ENCODE peak calls at places on chromosomes 4 and X, in five cellular contexts. V is neuronal stem cell, I is H1, Z is mesenchymal stem cell, D is H9. E is an unnamed sample.

GRCh38 chr4:150518559-150518958 is 63.4 kb upstream of the MAB21L2 start:
- DNase-seq in D (no peak), Z (peak), V (no peak), I (no peak), E (peak)

GRCh38 chr4:90580271-90580825 is 453.2 kb downstream of the CCSER1 start:
- DNase-seq in V (no peak), D (no peak), Z (peak), I (no peak), E (no peak)

GRCh38 chr4:19971829-19972228 is 279.9 kb upstream of the SLIT2 start:
- DNase-seq in D (no peak), V (no peak), Z (no peak), I (no peak), E (no peak)

GRCh38 chr4:54659213-54660144 is 1.7 kb downstream of the KIT start:
- DNase-seq in V (peak), Z (peak), D (no peak), I (no peak), E (no peak)

GRCh38 chr4:10639664-10640063 is 44.9 kb downstream of the CLNK start:
- DNase-seq in V (no peak), Z (no peak), I (no peak), D (no peak), E (peak)

GRCh38 chrX:119150163-119151135 is 22.8 kb upstream of the KIAA1210 start:
- DNase-seq in Z (no peak), V (no peak), D (peak), I (no peak), E (no peak)

GRCh38 chr4:47465008-47465407 is 1.5 kb upstream of the COMMD8 start:
- DNase-seq in V (no peak), Z (no peak), D (no peak), I (no peak), E (no peak)

GRCh38 chr4:177573487-177573886 is 131.2 kb upstream of the AGA start:
- DNase-seq in D (no peak), I (no peak), V (no peak), Z (peak), E (peak)

GRCh38 chrX:581717-582116 is 48.9 kb upstream of the SHOX start:
- DNase-seq in I (no peak), V (no peak), D (no peak), Z (no peak), E (no peak)

GRCh38 chr4:53015681-53016080 is 153.6 kb downstream of the RASL11B start:
- DNase-seq in Z (peak), I (peak), V (peak), D (peak), E (peak)

GRCh38 chr4:92111493-92111892 is 192.3 kb upstream of the GRID2 start:
- DNase-seq in Z (no peak), V (no peak), D (no peak), I (no peak), E (no peak)

GRCh38 chr4:181528570-181529184 is 714.5 kb upstream of the TENM3 start:
- DNase-seq in D (peak), Z (peak), V (peak), I (peak), E (peak)

DNA sequence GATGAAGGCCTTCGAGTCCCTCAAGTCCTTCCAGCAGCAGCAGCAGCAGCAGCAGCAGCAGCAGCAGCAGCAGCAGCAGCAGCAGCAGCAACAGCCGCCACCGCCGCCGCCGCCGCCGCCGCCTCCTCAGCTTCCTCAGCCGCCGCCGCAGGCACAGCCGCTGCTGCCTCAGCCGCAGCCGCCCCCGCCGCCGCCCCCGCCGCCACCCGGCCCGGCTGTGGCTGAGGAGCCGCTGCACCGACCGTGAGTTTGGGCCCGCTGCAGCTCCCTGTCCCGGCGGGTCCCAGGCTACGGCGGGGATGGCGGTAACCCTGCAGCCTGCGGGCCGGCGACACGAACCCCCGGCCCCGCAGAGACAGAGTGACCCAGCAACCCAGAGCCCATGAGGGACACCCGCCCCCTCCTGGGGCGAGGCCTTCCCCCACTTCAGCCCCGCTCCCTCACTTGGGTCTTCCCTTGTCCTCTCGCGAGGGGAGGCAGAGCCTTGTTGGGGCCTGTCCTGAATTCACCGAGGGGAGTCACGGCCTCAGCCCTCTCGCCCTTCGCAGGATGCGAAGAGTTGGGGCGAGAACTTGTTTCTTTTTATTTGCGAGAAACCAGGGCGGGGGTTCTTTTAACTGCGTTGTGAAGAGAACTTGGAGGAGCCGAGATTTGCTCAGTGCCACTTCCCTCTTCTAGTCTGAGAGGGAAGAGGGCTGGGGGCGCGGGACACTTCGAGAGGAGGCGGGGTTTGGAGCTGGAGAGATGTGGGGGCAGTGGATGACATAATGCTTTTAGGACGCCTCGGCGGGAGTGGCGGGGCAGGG is 568 bp downstream of the HTT start:
- DNase-seq in D (peak), I (peak), Z (peak), V (peak), E (peak)
- H2BK12ac ChIP-seq in D (no peak), I (no peak), Z (peak), V (no peak), E (no peak)

GRCh38 chr4:6719611-6720179 is 3.7 kb downstream of the BLOC1S4 start:
- DNase-seq in V (no peak), D (no peak), Z (no peak), I (no peak), E (no peak)
- H2BK12ac ChIP-seq in V (no peak), D (no peak), Z (no peak), I (no peak), E (no peak)

DNA sequence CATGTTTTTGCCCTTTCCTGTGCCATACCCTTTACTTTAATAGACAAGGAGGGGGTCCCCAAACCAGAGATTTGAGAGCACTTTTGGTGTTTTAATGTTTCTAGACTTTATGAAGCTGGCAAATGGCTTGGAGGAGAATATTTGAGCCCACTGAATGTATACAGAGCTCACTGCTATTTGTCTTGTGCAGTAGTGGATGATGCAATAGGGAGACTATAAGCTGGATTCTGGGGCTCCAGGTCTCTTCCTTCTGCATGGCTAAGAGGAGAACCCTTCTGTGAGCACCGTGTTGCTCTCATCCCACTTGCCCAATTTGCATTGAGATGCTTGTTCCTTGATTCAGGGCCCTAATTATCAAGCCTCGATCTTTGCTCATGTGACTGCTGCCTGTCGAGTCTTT is 8.9 kb upstream of the PUDP start:
- DNase-seq in V (no peak), Z (no peak), I (no peak), D (no peak), E (no peak)
- H2BK12ac ChIP-seq in V (no peak), Z (no peak), I (no peak), D (no peak), E (no peak)

DNA sequence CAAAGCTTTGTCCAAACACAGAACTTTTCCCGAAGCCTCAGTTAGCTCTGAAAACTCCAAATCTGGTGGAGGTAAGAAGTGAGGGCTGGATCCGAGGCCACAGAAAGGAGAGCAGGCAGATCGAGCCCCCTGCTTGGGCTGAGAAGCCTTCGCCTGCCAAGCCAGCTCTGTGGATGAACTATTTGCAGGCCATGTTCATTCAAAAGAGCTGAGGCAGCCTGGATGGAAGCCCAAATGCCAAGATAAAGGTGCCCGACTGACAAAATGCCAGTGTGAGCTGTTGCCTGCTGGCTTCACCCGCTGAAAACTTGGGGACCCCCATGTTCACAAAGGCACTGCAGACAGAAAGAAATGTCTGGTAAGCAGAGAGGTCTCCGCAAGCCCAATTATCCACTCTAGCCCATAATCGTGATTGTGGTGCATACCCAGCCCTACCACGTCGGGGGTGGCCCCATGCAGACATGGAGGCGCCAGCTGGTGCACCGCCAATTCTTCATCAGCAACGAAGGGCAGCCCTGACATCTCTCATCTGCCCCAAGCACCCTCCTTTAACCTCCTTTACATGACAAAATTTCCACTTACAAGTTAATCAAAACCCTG is 13.0 kb upstream of the SMIM20 start:
- DNase-seq in Z (no peak), D (no peak), V (no peak), I (no peak), E (no peak)
- H2BK12ac ChIP-seq in Z (no peak), D (no peak), V (no peak), I (no peak), E (no peak)

GRCh38 chr4:17924189-17924588 is 97.4 kb downstream of the LCORL start:
- DNase-seq in V (no peak), Z (no peak), I (no peak), D (no peak), E (no peak)

DNA sequence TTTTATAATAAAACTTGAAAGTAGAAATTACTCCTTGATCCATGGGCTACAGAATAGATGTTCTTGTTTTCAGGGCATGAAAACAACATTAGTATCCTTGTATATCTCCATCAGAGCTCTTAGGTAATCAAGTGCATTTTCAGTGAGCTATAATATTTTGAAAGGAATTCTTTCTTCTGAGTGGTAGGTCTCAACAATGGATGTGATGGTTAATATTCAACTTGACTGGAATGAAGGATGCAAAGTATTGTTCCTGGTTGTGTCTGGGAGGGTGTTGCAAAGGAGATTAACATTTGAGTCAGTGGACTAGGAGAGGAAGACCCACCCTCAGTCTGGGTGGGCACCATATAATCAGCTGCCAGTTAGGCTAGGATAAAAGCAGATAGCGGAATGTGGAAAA is 100.1 kb downstream of the LCORL start:
- DNase-seq in V (no peak), I (no peak), Z (no peak), D (no peak), E (no peak)
- H2BK12ac ChIP-seq in V (no peak), I (no peak), Z (no peak), D (no peak), E (no peak)

DNA sequence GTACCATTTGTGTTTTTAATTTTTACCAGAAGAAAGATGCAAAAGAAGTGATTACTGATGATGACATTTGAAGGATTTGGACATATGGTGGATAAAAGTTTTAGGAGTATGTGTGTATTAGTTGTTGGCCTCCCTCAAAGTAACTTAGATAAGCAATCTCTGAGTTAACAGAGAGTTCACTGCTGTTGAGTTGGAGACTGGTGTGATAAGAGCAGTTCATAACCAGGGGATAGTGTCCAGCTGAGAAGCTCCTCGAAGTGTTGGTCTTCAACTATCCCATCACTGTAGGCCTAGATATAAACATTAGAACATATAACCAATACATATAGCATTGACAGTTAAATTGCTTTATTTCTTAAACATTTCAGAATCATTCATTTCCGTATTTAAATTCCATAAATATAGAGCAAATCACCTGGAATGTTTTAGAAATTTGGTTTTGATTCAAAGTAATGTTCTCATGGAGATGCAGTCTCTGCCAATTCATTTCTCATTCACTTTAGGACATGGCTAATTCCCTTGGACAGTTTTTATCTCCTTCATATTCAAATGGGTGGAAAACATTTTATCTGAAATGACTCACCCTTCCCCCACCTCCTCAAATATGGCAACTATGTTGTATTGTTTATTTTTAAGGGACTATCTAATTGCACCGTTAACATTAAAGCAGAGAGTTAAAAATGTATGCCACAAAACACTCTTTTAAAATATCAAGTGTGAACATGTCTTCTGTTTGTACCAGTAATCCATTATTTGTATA is 136.8 kb upstream of the SLC4A4 start:
- DNase-seq in I (no peak), Z (no peak), D (no peak), V (no peak), E (no peak)
- H2BK12ac ChIP-seq in I (no peak), Z (no peak), D (no peak), V (no peak), E (no peak)

GRCh38 chrX:48938721-48939416 is 18.5 kb downstream of the OTUD5 start:
- DNase-seq in V (no peak), D (no peak), Z (no peak), I (no peak), E (no peak)

GRCh38 chrX:48936429-48937064 is 17.7 kb upstream of the PIM2 start:
- DNase-seq in D (no peak), Z (no peak), V (no peak), I (no peak), E (no peak)

GRCh38 chrX:48937065-48937907 is 18.5 kb upstream of the PIM2 start:
- DNase-seq in I (no peak), V (no peak), Z (peak), D (no peak), E (no peak)

GRCh38 chrX:48940404-48940955 is 16.9 kb downstream of the OTUD5 start:
- DNase-seq in D (no peak), I (no peak), Z (no peak), V (no peak), E (no peak)

DNA sequence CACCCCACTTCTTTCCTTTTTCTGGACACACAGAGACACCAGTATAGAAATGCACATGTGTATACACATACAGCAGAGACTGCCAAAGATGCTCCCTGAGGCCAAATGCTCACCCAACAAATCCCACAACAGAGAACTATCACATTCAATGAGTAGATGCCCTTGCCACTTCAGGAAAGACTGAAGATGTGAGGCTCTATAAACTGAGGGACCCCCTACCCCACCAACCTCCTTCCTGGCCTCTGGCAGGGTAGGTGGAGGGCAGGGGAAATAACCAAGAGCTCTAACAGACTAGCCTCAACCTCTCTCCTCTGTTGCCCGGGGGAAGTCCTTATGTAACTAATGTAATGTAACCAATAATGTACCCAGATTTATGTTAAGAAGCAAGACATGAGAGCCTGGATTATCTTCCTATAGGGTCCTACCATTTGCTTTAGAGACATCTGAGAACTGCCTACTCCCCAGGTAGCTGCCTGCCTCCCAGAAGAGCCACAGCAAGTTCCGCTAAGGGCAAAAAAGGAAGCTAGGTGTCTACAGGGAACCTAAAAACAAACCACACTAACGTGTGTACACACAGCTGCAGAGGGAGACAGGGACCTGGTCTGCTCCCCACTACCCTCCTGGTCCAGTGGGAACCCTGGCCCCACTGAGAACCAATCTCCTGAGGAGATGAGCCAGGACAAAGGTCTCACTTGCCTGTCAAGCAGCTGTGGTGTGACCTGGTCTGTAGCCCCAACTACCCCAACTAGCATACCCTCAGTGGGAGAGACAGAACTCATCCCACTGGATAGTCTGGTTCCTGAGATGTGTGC is 17.8 kb downstream of the OTUD5 start:
- DNase-seq in V (no peak), Z (no peak), I (no peak), D (no peak), E (no peak)
- H2BK12ac ChIP-seq in V (no peak), Z (no peak), I (no peak), D (no peak), E (no peak)

GRCh38 chrX:107654778-107655761 is 26.8 kb downstream of the PRPS1 start:
- DNase-seq in I (peak), V (peak), Z (peak), D (peak), E (peak)
- H2BK12ac ChIP-seq in I (no peak), V (no peak), Z (no peak), D (no peak), E (no peak)

GRCh38 chr4:152967942-152968341 is 31.8 kb downstream of the FHDC1 start:
- DNase-seq in D (no peak), V (no peak), Z (no peak), I (no peak), E (no peak)

GRCh38 chr4:152965614-152966013 is 29.5 kb downstream of the FHDC1 start:
- DNase-seq in V (no peak), D (no peak), I (no peak), Z (no peak), E (no peak)

GRCh38 chr4:152970102-152970820 is 34.1 kb downstream of the FHDC1 start:
- DNase-seq in Z (no peak), D (no peak), I (no peak), V (no peak), E (peak)

GRCh38 chr4:152971053-152971452 is 34.9 kb downstream of the FHDC1 start:
- DNase-seq in Z (no peak), V (no peak), I (no peak), D (no peak), E (no peak)

GRCh38 chr4:152968806-152969394 is 32.8 kb downstream of the FHDC1 start:
- DNase-seq in I (no peak), D (no peak), Z (no peak), V (no peak), E (peak)
- H2BK12ac ChIP-seq in I (no peak), D (no peak), Z (no peak), V (no peak), E (no peak)